ENCODE peak calls at places on chromosomes 4 and X, in five cellular contexts. B is esophagus squamous epithelium, S is right lobe of liver, E is right atrium auricular region, N is A549. I is an unnamed sample.

GRCh38 chr4:4425119-4425690 is 38.3 kb downstream of the NSG1 start:
- DNase-seq in B (no peak), N (no peak), S (no peak), E (peak; percentile 9), I (no peak)

GRCh38 chr4:118905546-118905945 is 16.9 kb downstream of the SYNPO2 start:
- DNase-seq in N (no peak), B (no peak), E (no peak), S (no peak), I (no peak)

GRCh38 chr4:174402470-174403176 is 118.9 kb downstream of the CEP44 start:
- DNase-seq in B (no peak), N (peak; percentile 63), E (no peak), S (no peak), I (no peak)

GRCh38 chrX:109643687-109644086 is 18.7 kb upstream of the KCNE5 start:
- DNase-seq in N (no peak), E (no peak), B (no peak), S (no peak), I (no peak)

GRCh38 chrX:11908371-11908770 is 150.3 kb downstream of the MSL3 start:
- DNase-seq in S (no peak), N (peak; percentile 20), B (no peak), E (no peak), I (no peak)

GRCh38 chr4:73770917-73771316 is 30.5 kb downstream of the CXCL8 start:
- DNase-seq in E (no peak), S (peak; percentile 84), N (no peak), B (no peak), I (no peak)

GRCh38 chr4:110310795-110311194 is 112.4 kb upstream of the ELOVL6 start:
- DNase-seq in B (no peak), E (no peak), S (no peak), N (peak; percentile 11), I (no peak)

GRCh38 chr4:73213917-73214663 is 44.5 kb downstream of the ANKRD17 start:
- DNase-seq in S (no peak), N (no peak), B (no peak), E (no peak), I (no peak)

GRCh38 chr4:153936121-153936520 is 147.2 kb upstream of the SFRP2 start:
- DNase-seq in B (no peak), E (no peak), S (no peak), N (no peak), I (no peak)

GRCh38 chrX:53116101-53116500 is 22.2 kb downstream of the KANTR start:
- DNase-seq in B (no peak), E (no peak), N (no peak), S (no peak), I (no peak)

GRCh38 chr4:182768821-182769220 is 148.4 kb downstream of the DCTD start:
- DNase-seq in S (no peak), N (no peak), B (no peak), E (no peak), I (no peak)

GRCh38 chrX:28922106-28922505 is 334.9 kb downstream of the IL1RAPL1 start:
- DNase-seq in B (no peak), E (no peak), N (no peak), S (no peak), I (no peak)

GRCh38 chr4:109169160-109169559 is 133.3 kb downstream of the COL25A1 start:
- DNase-seq in E (no peak), S (no peak), N (no peak), B (no peak), I (no peak)

GRCh38 chr4:73817341-73817740 is 19.1 kb upstream of the CXCL6 start:
- DNase-seq in S (no peak), E (no peak), N (no peak), B (no peak), I (no peak)

GRCh38 chr4:16508968-16509367 is 282.7 kb upstream of the TAPT1 start:
- DNase-seq in N (peak; percentile 10), S (no peak), E (no peak), B (no peak), I (no peak)

DNA sequence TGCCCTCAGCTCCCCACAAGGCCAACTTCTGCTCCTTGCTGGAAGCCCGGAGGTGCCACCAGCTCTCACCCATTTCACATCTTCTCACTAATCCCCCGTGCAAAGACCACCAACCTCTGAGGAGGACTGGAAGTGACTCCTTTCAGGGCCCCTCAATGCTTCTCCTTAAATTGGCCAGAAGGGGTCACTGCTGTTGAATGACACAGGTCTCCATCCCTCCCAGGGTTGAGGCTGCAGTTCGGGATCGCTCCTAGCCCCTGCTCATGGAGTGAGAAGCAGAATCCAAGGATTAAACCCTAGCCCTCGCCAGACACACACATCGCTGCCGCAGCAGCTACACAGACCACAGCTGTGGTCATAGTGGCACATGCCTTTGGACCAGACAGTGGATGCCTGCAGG is 279.5 kb upstream of the TAPT1 start:
- DNase-seq in S (no peak), B (no peak), N (no peak), E (no peak), I (no peak)
- TF ChIP-seq CTCF in S (no peak), B (no peak), N (no peak), E (peak; percentile 49), I (no peak)

GRCh38 chrX:119604778-119605177 is 1.4 kb downstream of the NKRF start:
- DNase-seq in N (no peak), E (no peak), B (no peak), S (no peak), I (no peak)
- H3K4me3 ChIP-seq in N (peak overlapping the region; percentile 95), E (peak overlapping the region; percentile 63), B (peak overlapping the region; percentile 76), S (no peak overlapping the region), I (peak overlapping the region; percentile 83)

DNA sequence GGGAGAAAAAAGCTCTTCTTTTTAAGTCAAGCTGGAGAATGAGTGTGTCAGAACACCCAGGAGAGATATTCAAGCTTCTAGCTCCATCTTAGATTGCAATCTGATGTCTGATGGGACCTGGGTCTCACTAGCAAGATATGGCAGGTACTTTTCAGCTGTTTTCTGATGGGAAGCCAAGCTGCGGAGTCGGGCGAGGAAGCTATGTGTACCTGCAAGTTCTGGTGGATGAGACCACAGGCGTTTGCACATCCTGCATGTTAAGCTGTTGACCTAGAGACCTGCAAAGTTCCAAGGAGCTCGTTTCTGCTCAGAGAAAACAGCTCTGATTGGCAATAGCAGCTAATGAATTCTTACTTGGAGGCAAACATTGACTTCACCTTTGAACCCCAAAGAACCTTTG is 167.3 kb upstream of the GATB start:
- DNase-seq in S (no peak), E (no peak), B (no peak), N (no peak), I (no peak)
- TF ChIP-seq CTCF in S (no peak), E (no peak), B (no peak), N (no peak), I (no peak)

DNA sequence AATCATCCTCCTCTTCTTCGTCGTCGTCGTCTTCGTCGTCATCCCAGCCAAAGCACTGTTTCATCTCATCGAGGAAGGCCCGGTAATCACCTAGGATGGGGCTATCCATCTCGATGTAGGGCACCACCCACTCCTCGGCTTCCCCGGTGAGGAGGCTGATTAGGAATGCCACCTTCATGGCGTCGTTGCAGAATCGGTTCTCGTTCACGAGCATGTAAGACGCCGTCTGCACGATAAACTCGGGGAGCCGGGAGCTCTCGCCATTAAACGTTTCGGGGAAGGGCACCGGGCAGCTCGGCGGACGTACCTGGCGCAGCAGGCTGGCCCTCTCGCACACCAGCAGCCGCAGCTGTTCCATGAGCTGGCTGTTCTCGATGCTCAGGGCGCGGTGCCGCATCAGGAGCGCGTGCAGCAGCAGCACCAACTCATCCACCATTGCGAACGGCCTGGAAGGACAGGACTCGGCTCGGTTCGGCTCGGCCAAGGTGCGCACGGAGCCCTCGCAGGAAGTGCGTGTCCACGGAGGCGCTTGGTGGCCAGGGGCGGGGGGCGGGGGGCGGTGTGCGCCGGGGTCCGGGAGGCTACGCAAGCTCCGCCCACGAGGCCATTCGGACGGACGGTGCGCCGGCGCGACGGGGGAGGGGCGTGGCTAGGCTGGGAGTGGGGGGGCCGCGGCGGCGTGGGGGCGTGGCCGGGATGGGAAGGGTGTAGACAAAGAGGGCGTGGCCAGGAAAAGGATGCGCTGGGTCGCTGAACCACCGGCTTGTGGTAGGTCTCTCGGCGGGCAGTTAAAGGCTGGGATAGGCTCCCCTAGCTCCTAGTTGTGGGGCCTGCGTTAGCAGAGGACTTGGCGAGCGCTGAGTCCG is at the start of gene LDOC1:
- DNase-seq in N (peak; percentile 90), E (peak; percentile 62), B (no peak), S (peak; percentile 64), I (peak; percentile 82)
- H3K4me3 ChIP-seq in N (peak within 1 kb of the TSS; percentile 67), E (peak within 1 kb of the TSS; percentile 40), B (peak within 1 kb of the TSS; percentile 57), S (peak within 1 kb of the TSS; percentile 33), I (peak within 1 kb of the TSS; percentile 85)

I was measured in coronary artery.